ENCODE peak calls at places on chromosomes 5 and 9, in nine cellular contexts. R is BJ, I is GM10248, J is GM13977, X is brain microvascular endothelial cell, W is transverse colon, V is WTC11, B is mesothelial cell of epicardium, L is heart right ventricle. O is an unnamed sample.

GRCh38 chr5:169511708-169512107 is 71.9 kb upstream of the SPDL1 start:
- DNase-seq in R (no peak), I (no peak), J (no peak), X (no peak), W (no peak), V (no peak), B (no peak), L (no peak), O (no peak)

GRCh38 chr5:173670130-173670591 is 53.7 kb upstream of the BOD1 start:
- DNase-seq in R (peak; percentile 19), I (no peak), J (no peak), X (no peak), W (no peak), V (no peak), B (no peak), L (no peak), O (no peak)

GRCh38 chr9:38091310-38092199 is 22.5 kb upstream of the SHB start:
- DNase-seq in R (no peak), I (peak; percentile 64), J (peak; percentile 54), X (no peak), W (no peak), V (no peak), B (no peak), L (no peak), O (no peak)

GRCh38 chr9:137052998-137053943 is 590 bp downstream of the ENTPD2 start:
- DNase-seq in R (no peak), I (no peak), J (no peak), X (no peak), W (no peak), V (peak; percentile 47), B (no peak), L (peak; percentile 15), O (no peak)

GRCh38 chr5:40258205-40258604 is 421.5 kb upstream of the PTGER4 start:
- DNase-seq in R (no peak), I (no peak), J (no peak), X (no peak), W (no peak), V (no peak), B (no peak), L (no peak), O (no peak)

GRCh38 chr5:150553402-150553801 is 45.5 kb downstream of the NDST1 start:
- DNase-seq in R (no peak), I (no peak), J (no peak), X (no peak), W (no peak), V (no peak), B (no peak), L (no peak), O (no peak)

GRCh38 chr9:81103597-81104471 is 585.5 kb downstream of the TLE1 start:
- DNase-seq in R (no peak), I (no peak), J (no peak), X (no peak), W (no peak), V (no peak), B (no peak), L (no peak), O (no peak)

GRCh38 chr9:2568689-2569088 is 52.9 kb upstream of the VLDLR start:
- DNase-seq in R (no peak), I (no peak), J (no peak), X (no peak), W (no peak), V (no peak), B (no peak), L (no peak), O (no peak)

GRCh38 chr9:122367065-122367464 is 3.8 kb upstream of the PTGS1 start:
- DNase-seq in R (no peak), I (no peak), J (no peak), X (no peak), W (no peak), V (no peak), B (no peak), L (no peak), O (no peak)

GRCh38 chr5:71988808-71989207 is 118.5 kb upstream of the MAP1B start:
- DNase-seq in R (no peak), I (no peak), J (no peak), X (no peak), W (no peak), V (no peak), B (no peak), L (no peak), O (no peak)

GRCh38 chr9:20558609-20559016 is 63.7 kb downstream of the MLLT3 start:
- DNase-seq in R (peak; percentile 79), I (peak; percentile 23), J (no peak), X (peak; percentile 92), W (no peak), V (no peak), B (no peak), L (no peak), O (peak; percentile 57)

GRCh38 chr5:19927919-19928318 is 60.1 kb downstream of the CDH18 start:
- DNase-seq in R (no peak), I (no peak), J (no peak), X (no peak), W (no peak), V (peak; percentile 52), B (no peak), L (no peak), O (no peak)

GRCh38 chr5:52727001-52727400 is 60.7 kb upstream of the ITGA1 start:
- DNase-seq in R (no peak), I (no peak), J (no peak), X (no peak), W (no peak), V (no peak), B (no peak), L (no peak), O (no peak)

GRCh38 chr5:150412319-150413175 is at the start of gene CD74:
- DNase-seq in R (no peak), I (peak; percentile 92), J (peak; percentile 89), X (peak; percentile 45), W (peak; percentile 92), V (peak; percentile 75), B (peak; percentile 72), L (peak; percentile 71), O (peak; percentile 99)

GRCh38 chr5:149614034-149614907 is 33.0 kb downstream of the ARHGEF37 start:
- DNase-seq in R (no peak), I (no peak), J (no peak), X (no peak), W (no peak), V (no peak), B (no peak), L (no peak), O (no peak)

GRCh38 chr9:123562844-123563346 is 206.9 kb downstream of the CRB2 start:
- DNase-seq in R (peak; percentile 84), I (no peak), J (no peak), X (peak; percentile 78), W (no peak), V (no peak), B (no peak), L (no peak), O (peak; percentile 33)

GRCh38 chr5:9513825-9514224 is 32.0 kb downstream of the SEMA5A start:
- DNase-seq in R (no peak), I (no peak), J (no peak), X (peak; percentile 40), W (no peak), V (peak; percentile 15), B (no peak), L (no peak), O (no peak)
- TF ChIP-seq CTCF in R (peak; percentile 60), I (no peak), J (no peak), X (peak; percentile 78), W (no peak), V (no peak), B (no peak), L (no peak), O (no peak)

DNA sequence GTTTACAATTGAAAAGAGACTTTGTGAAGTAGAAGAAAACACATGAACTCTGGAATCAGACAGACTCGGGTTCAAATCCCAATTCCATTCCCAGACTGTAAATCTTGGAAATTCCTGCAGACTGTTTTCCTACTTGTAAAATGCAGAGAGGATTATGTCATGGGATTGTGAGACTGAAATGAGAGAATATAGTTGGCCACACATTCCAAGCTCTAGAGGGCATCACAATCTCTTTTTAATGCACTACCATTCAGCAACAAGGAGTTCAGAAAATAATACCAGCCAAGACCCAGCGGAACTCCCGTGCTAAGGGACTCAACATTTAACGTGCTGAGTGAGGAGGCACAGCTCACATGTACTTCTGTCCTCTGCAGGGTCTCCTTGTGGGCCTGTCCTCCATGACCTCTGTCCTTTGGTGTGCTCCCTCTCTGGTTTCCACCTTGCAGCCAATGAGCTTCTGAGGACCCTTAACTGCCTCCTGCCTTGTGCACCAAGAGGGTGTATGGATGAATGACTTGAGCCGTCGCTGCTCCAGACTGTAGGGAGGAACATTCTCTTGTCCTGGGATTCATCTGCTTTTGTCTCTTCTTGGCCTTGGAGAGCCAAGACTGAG is 263.5 kb downstream of the NTRK2 start:
- DNase-seq in R (no peak), I (no peak), J (no peak), X (no peak), W (no peak), V (no peak), B (no peak), L (no peak), O (no peak)
- TF ChIP-seq CTCF in R (peak; percentile 8), I (no peak), J (no peak), X (no peak), W (peak; percentile 6), V (no peak), B (no peak), L (no peak), O (no peak)

DNA sequence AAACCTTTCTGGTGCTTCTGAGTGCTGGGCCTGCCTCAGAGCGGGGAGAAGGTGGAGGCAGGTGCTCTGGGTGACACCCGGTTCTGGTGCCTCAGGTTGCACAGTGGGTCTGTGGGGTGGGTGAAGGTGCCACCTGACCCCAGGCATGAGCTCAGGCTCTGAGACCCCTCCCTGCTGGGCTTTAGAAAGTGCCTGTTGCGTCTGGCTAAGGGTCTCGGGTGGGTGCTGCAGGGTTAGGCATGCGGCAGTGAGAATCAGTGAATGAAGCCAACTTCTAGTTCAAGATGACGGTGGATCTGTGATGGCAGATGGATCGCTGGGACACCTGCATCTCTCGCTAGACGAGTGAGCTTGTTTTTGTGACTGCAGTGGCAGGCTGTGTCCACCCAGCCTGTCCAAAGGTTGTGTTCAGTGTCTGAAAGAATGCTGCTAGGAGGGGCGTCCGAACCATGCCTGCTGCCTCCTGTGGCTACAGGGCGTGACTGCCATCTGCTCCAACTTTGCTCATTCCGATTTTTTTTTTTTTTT is 5.0 kb downstream of the SQSTM1 start:
- DNase-seq in R (no peak), I (no peak), J (no peak), X (no peak), W (peak; percentile 77), V (no peak), B (no peak), L (no peak), O (no peak)
- TF ChIP-seq CTCF in R (peak; percentile 2), I (no peak), J (no peak), X (peak; percentile 11), W (peak; percentile 21), V (no peak), B (no peak), L (no peak), O (no peak)

GRCh38 chr5:36060516-36060885 is 6.2 kb downstream of the UGT3A2 start:
- DNase-seq in R (no peak), I (no peak), J (no peak), X (no peak), W (no peak), V (no peak), B (no peak), L (no peak), O (no peak)
- TF ChIP-seq CTCF in R (peak; percentile 47), I (no peak), J (no peak), X (no peak), W (no peak), V (no peak), B (no peak), L (no peak), O (no peak)

O was measured in activated CD8-positive, alpha-beta T cell treated with anti-CD3 and anti-CD28 coated beads for 36 hours.